ENCODE peak calls at places on chromosome 22, in ten cellular contexts. E is HL-60, C is transverse colon, S is HCT116, M is sigmoid colon, N is H1, I is breast epithelium, J is GM23338, G is suprapubic skin, V is endothelial cell of umbilical vein. H is an unnamed sample. For H3K27me3, the result is how much of the 10 kb centered on the place peaks cover.

GRCh38 chr22:29914165-29914564 is 31.2 kb downstream of the MTMR3 start:
- DNase-seq in J (peak), V (peak), I (no peak), N (no peak), M (no peak), E (no peak), G (no peak), C (no peak), S (no peak), H (no peak)

GRCh38 chr22:35991168-35991567 is 37.5 kb downstream of the RBFOX2 start:
- DNase-seq in C (no peak), E (no peak), I (no peak), V (no peak), G (no peak), N (no peak), J (no peak), M (no peak), S (no peak), H (no peak)

GRCh38 chr22:27335102-27335660 is 466.4 kb downstream of the MN1 start:
- DNase-seq in E (no peak), J (no peak), C (no peak), N (peak), I (no peak), G (no peak), V (no peak), M (no peak), S (no peak), H (no peak)

GRCh38 chr22:45678961-45679912 is 7.6 kb downstream of the ATXN10 start:
- DNase-seq in I (no peak), S (no peak), V (no peak), N (no peak), J (no peak), E (no peak), M (no peak), C (no peak), G (no peak), H (no peak)

GRCh38 chr22:45083659-45084305 is 74.0 kb upstream of the PHF21B start:
- DNase-seq in V (no peak), I (no peak), C (no peak), S (no peak), M (no peak), E (no peak), J (no peak), N (no peak), G (no peak), H (no peak)

GRCh38 chr22:46983046-46983445 is 220.6 kb downstream of the TBC1D22A start:
- DNase-seq in E (no peak), J (no peak), S (no peak), G (no peak), I (no peak), C (no peak), N (no peak), V (no peak), M (no peak), H (no peak)

GRCh38 chr22:47029244-47030001 is 267.0 kb downstream of the TBC1D22A start:
- DNase-seq in J (no peak), E (no peak), S (no peak), V (no peak), G (peak), C (peak), N (no peak), M (peak), I (peak), H (no peak)

GRCh38 chr22:43319661-43320486 is 23.3 kb downstream of the SCUBE1 start:
- DNase-seq in N (no peak), S (no peak), M (no peak), E (no peak), V (no peak), C (no peak), J (no peak), I (no peak), G (no peak), H (no peak)

GRCh38 chr22:46993626-46994025 is 231.2 kb downstream of the TBC1D22A start:
- DNase-seq in J (no peak), G (no peak), M (no peak), N (no peak), S (no peak), I (no peak), C (no peak), V (no peak), E (no peak), H (peak)

GRCh38 chr22:22094514-22094913 is 111.9 kb upstream of the TOP3B start:
- DNase-seq in E (no peak), G (no peak), S (no peak), N (no peak), I (no peak), J (no peak), M (no peak), V (no peak), C (no peak), H (no peak)
- H3K27me3 ChIP-seq in E (under half), G (under half), S (under half), N (half or more), I (under half), J (half or more), M (under half), V (under half), C (under half), H (under half)

DNA sequence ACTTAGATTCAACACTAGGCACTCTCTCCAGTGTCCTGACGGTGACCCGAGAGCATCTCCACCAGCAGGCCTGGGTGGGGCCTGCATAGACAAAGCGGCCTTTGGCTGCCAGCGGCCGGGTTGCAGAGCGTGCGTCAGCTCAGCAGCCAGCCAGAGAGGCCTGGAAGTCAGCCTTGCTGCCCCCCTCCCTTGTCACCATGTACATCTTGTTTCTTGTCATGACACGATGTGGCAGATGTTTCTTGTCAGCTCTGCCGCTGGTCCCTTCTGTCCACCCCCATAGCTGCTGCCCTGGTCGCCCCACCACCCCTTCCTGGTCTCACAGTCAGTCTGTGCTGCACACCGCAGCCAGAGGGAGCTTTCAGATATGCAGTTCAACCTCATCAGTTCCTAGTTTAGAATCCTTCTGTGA is 33.1 kb upstream of the CBX7 start:
- DNase-seq in C (no peak), E (no peak), G (no peak), J (no peak), I (peak), M (peak), S (no peak), V (no peak), N (no peak), H (no peak)
- TF ChIP-seq POLR2AphosphoS5 in C (peak), E (no peak), G (peak), J (no peak), I (no peak), M (peak), S (no peak), V (no peak), N (no peak), H (no peak)

DNA sequence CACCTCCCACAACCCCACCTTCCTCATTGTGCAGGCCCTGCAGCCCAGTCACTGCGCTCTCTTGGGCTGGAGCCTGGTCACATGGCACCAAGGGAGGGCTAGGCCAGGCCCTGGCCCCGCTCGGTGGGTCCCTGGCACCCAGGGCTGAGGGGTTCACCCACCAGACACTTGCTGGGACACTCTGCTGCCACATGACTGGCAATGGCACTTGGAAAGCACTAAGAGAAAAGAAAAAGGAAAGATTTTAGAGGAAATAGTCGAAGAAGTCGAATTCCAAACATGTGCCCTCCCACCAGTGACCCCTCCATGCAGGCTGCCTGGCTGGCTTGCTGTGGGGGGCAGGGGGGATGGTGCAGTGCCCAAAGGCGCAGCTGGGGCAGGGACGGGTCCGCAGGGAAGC is 12.3 kb upstream of the TTLL8 start:
- DNase-seq in C (no peak), S (no peak), M (no peak), V (no peak), E (no peak), G (no peak), I (no peak), N (no peak), J (no peak), H (no peak)
- H3K27me3 ChIP-seq in C (under half), S (under half), M (under half), V (under half), E (under half), G (under half), I (under half), N (under half), J (under half), H (under half)

DNA sequence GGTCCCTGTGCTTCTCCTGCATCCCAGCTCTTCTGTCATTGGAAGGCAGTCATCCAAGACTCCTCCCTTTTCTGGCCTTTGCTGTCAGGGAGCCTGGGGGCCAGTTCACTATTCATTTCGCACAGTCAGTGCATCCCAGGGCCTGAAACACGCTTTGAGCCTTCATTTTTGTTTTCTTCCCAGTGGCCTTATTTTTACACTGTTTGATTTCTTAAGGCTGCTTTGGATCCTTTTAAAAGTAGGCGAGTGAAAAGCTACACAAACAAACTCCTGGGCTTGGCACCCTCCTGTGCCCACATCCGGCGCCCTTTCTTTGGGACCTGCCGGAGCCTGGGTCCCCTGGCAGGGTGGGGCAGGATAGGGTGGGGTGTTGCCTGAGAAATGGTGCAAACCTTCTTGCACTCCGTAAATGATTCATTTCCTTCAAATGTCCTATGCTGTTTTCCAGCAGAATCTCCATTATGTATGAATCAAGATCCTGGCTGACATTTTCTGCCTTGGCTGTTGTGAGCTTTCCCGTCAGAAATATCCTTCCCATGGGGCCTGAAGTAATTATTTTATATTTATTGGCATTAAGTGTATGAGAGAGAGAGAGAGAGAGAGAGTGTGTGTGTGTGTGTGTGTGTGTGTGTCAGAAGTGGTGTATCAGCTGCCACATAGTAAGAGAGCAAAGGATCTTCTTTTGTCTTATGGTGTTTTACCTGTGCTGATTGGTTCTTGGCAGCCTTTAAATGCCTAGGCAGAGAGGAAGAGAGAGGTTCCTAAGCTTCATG is 45.6 kb downstream of the BCR start:
- DNase-seq in S (no peak), J (no peak), E (no peak), N (no peak), G (no peak), V (peak), I (no peak), M (no peak), C (peak), H (peak)
- TF ChIP-seq POLR2AphosphoS5 in S (no peak), J (no peak), E (no peak), N (no peak), G (no peak), V (peak), I (no peak), M (no peak), C (no peak), H (no peak)

DNA sequence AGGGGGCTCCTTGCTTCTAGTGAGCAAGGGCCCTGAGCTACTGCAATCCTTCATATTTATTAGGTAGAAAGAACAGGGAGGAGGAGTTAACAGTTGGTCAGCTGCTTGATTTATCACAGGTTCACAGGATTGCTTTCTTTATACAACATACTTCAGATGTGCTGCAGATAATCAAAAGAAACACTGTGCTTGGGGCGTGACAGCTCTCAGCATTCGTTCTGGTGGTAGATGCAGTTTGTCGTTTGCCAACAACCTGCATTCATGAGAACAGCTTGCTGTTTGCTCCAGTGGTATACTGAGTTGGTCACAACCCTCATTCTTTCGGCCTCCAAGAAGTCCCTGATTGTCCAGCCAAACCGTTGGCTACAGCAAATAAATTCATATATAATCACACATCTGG is 120.5 kb downstream of the ZNF280B start:
- DNase-seq in S (no peak), C (no peak), E (no peak), G (no peak), J (no peak), M (no peak), N (no peak), I (no peak), V (no peak), H (no peak)
- H3K27me3 ChIP-seq in S (under half), C (under half), E (under half), G (under half), J (half or more), M (under half), N (half or more), I (under half), V (under half), H (under half)

GRCh38 chr22:28795932-28796856 is 4.2 kb downstream of the XBP1 start:
- DNase-seq in I (no peak), J (no peak), V (no peak), N (no peak), C (no peak), E (no peak), S (no peak), G (no peak), M (no peak), H (no peak)

GRCh38 chr22:28791841-28792490 is 8.4 kb downstream of the XBP1 start:
- DNase-seq in E (no peak), G (no peak), I (no peak), J (no peak), M (no peak), V (peak), N (no peak), S (no peak), C (no peak), H (no peak)

GRCh38 chr22:28792491-28793383 is 7.6 kb downstream of the XBP1 start:
- DNase-seq in G (no peak), I (no peak), J (peak), C (no peak), M (no peak), E (no peak), S (no peak), V (no peak), N (no peak), H (no peak)

GRCh38 chr22:28795071-28795693 is 5.2 kb downstream of the XBP1 start:
- DNase-seq in G (no peak), J (no peak), S (no peak), N (no peak), C (no peak), E (no peak), I (no peak), M (no peak), V (no peak), H (no peak)

DNA sequence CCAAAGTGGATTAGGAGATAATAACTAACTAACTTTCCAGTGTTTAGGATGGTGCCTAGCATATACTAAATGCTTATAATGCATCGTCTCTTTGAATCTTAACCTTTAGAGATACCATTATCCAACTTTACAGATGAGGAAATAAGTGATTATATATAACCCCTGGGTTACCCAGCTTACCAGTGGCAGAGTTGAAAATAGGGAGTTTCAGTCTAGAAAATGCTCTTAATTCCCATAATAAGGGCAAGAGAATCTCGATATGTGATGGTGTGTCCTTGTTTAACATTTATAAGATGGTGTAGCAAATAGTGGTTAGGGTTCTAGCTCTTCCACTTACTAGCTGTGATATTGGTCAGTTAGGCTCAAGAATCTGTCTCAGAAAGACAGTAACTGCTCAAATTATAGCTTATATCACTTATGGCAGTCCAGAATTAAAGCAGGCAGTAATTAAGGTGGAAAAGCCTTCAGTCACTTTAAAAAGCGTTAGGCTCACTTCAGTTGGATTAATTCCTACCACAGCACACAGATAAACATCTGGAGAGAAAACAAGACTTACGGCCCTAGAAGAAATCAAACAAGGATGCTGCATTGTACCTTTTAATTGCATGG is 6.3 kb downstream of the XBP1 start:
- DNase-seq in J (no peak), S (no peak), G (no peak), N (no peak), V (no peak), I (no peak), E (no peak), C (no peak), M (no peak), H (no peak)
- TF ChIP-seq POLR2AphosphoS5 in J (no peak), S (no peak), G (no peak), N (no peak), V (no peak), I (no peak), E (no peak), C (no peak), M (no peak), H (no peak)

GRCh38 chr22:49693416-49693815 is 134.3 kb downstream of the BRD1 start:
- DNase-seq in J (no peak), M (no peak), E (no peak), N (no peak), C (no peak), G (no peak), I (peak), S (no peak), V (no peak), H (peak)

GRCh38 chr22:49691256-49691655 is 136.4 kb downstream of the BRD1 start:
- DNase-seq in N (no peak), G (no peak), I (no peak), S (no peak), M (no peak), E (no peak), J (no peak), V (no peak), C (no peak), H (peak)

GRCh38 chr22:49694462-49695260 is 133.0 kb downstream of the BRD1 start:
- DNase-seq in C (no peak), V (no peak), J (no peak), E (no peak), I (peak), S (no peak), G (no peak), N (no peak), M (no peak), H (peak)

GRCh38 chr22:49693848-49694247 is 133.8 kb downstream of the BRD1 start:
- DNase-seq in S (no peak), C (no peak), V (no peak), E (no peak), M (no peak), N (peak), I (no peak), J (no peak), G (no peak), H (peak)

GRCh38 chr22:49692499-49693225 is 135.0 kb downstream of the BRD1 start:
- DNase-seq in V (no peak), C (no peak), J (no peak), I (no peak), G (no peak), N (no peak), M (no peak), S (no peak), E (no peak), H (peak)
- H3K27me3 ChIP-seq in V (under half), C (under half), J (under half), I (under half), G (under half), N (under half), M (under half), S (under half), E (under half), H (under half)

DNA sequence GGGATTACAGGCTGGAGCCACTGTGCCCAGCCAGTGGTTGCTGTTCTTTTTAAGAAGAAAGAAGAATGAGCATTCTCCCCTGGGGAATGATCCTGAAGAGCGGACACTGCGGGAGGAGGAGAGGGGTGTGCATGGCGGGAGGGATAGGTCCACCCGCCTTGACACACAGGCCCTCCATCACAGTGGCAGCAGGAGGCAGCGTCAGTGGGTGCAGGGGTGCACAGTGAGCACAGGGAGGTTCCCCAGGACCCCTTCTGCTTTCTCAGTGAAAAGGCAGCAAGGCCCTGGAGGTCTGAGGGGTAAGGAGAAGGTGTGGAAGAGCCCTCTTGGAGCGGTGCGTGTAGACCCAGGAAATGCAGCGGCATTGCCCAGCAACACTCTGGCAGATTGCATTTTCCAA is 28.9 kb upstream of the CBX7 start:
- DNase-seq in V (no peak), J (no peak), S (no peak), G (no peak), E (no peak), N (no peak), M (no peak), I (no peak), C (no peak), H (no peak)
- TF ChIP-seq POLR2AphosphoS5 in V (no peak), J (no peak), S (no peak), G (no peak), E (no peak), N (no peak), M (no peak), I (no peak), C (no peak), H (no peak)